ENCODE peak calls at places on chromosomes 7 and 10, in four cellular contexts. F, V, P and H are unnamed samples.
A peak's percentile ranks its signal among the peaks of the same experiment; 100 is the strongest.

GRCh38 chr7:109552017-109552416 is 982.3 kb downstream of the DNAJB9 start:
- DNase-seq in V (no peak), P (no peak), F (no peak), H (no peak)

GRCh38 chr7:76358478-76359110 is at the start of gene YWHAG:
- DNase-seq in P (peak; percentile 95), V (peak; percentile 65), F (peak; percentile 83), H (peak; percentile 94)

GRCh38 chr7:19754521-19755116 is 18.8 kb downstream of the TMEM196 start:
- DNase-seq in P (peak; percentile 15), F (no peak), V (no peak), H (no peak)

GRCh38 chr7:34281260-34281659 is 375.9 kb downstream of the BMPER start:
- DNase-seq in V (no peak), F (no peak), P (no peak), H (no peak)

GRCh38 chr10:100342627-100342972 is 4.4 kb upstream of the SCD start:
- DNase-seq in V (no peak), P (no peak), F (no peak), H (no peak)

GRCh38 chr7:73954181-73954580 is 73.8 kb upstream of the ELN start:
- DNase-seq in F (no peak), V (no peak), P (no peak), H (no peak)

GRCh38 chr7:152624218-152624617 is 51.7 kb downstream of the XRCC2 start:
- DNase-seq in P (no peak), F (no peak), V (no peak), H (no peak)

GRCh38 chr10:103676851-103677417 is 178.4 kb downstream of the SH3PXD2A start:
- DNase-seq in P (no peak), F (no peak), V (no peak), H (peak; percentile 73)

GRCh38 chr10:95785942-95786669 is 30.1 kb downstream of the ENTPD1 start:
- DNase-seq in V (no peak), F (no peak), P (peak; percentile 12), H (no peak)

GRCh38 chr7:138142583-138143201 is 66.4 kb downstream of the AKR1D1 start:
- DNase-seq in V (no peak), P (no peak), F (no peak), H (no peak)

GRCh38 chr7:100966542-100967291 is 2.6 kb upstream of the MUC12 start:
- DNase-seq in P (peak; percentile 36), V (no peak), F (no peak), H (no peak)

GRCh38 chr7:152899004-152899403 is 139.5 kb downstream of the ACTR3B start:
- DNase-seq in P (no peak), F (no peak), V (no peak), H (no peak)

GRCh38 chr10:122293156-122293978 is 22.3 kb downstream of the BTBD16 start:
- DNase-seq in F (no peak), P (no peak), V (no peak), H (no peak)

GRCh38 chr10:87771871-87772500 is 46.0 kb downstream of the ATAD1 start:
- DNase-seq in F (no peak), V (no peak), P (peak; percentile 49), H (no peak)

GRCh38 chr10:22133640-22134624 is 83.9 kb downstream of the EBLN1 start:
- DNase-seq in V (no peak), P (no peak), F (no peak), H (no peak)

GRCh38 chr7:54967384-54967783 is 51.4 kb upstream of the EGFR start:
- DNase-seq in F (no peak), V (no peak), P (no peak), H (no peak)

GRCh38 chr7:23654508-23654907 is 25.5 kb upstream of the FAM221A start:
- DNase-seq in V (no peak), F (no peak), P (peak; percentile 71), H (no peak)

GRCh38 chr7:122299935-122300606 is 4.5 kb downstream of the FEZF1 start:
- DNase-seq in V (no peak), F (no peak), P (peak; percentile 79), H (no peak)

GRCh38 chr7:19958309-19958896 is 185.0 kb upstream of the TMEM196 start:
- DNase-seq in P (no peak), F (no peak), V (no peak), H (no peak)

GRCh38 chr7:7054252-7054830 is 128.0 kb upstream of the C1GALT1 start:
- DNase-seq in V (no peak), F (no peak), P (no peak), H (no peak)

GRCh38 chr10:14050598-14050997 is 280.1 kb downstream of the FRMD4A start:
- DNase-seq in F (no peak), V (no peak), P (no peak), H (no peak)

GRCh38 chr7:48017674-48018073 is 11.2 kb downstream of the SUN3 start:
- DNase-seq in P (no peak), F (no peak), V (no peak), H (no peak)

GRCh38 chr10:97861924-97862323 is 12.3 kb downstream of the GOLGA7B start:
- DNase-seq in P (peak; percentile 20), F (no peak), V (no peak), H (no peak)

GRCh38 chr10:43731486-43731885 is 82.8 kb upstream of the ZNF32 start:
- DNase-seq in F (no peak), P (no peak), V (no peak), H (no peak)

GRCh38 chr10:3030765-3031164 is 36.6 kb upstream of the PFKP start:
- DNase-seq in F (no peak), V (no peak), P (no peak), H (no peak)

GRCh38 chr7:50584793-50585399 is 19.7 kb upstream of the DDC start:
- DNase-seq in V (no peak), P (no peak), F (no peak), H (no peak)

GRCh38 chr7:29035044-29035740 is 77.1 kb upstream of the TRIL start:
- DNase-seq in F (peak; percentile 7), P (no peak), V (peak; percentile 1), H (no peak)

GRCh38 chr10:11871470-11871869 is 48.3 kb downstream of the PROSER2 start:
- DNase-seq in V (no peak), F (no peak), P (no peak), H (no peak)

GRCh38 chr10:73965890-73966768 is 31.8 kb upstream of the VCL start:
- DNase-seq in P (peak; percentile 95), F (no peak), V (no peak), H (peak; percentile 87)

GRCh38 chr10:61903184-61903990 is 1.9 kb downstream of the ARID5B start:
- DNase-seq in V (no peak), P (peak; percentile 71), F (peak; percentile 58), H (peak; percentile 76)

GRCh38 chr7:95104739-95105138 is 197.3 kb downstream of the PPP1R9A start:
- DNase-seq in P (no peak), F (no peak), V (no peak), H (no peak)

GRCh38 chr7:150675714-150676113 is 9.8 kb upstream of the GIMAP2 start:
- DNase-seq in V (no peak), P (no peak), F (no peak), H (no peak)

GRCh38 chr10:42491001-42491592 is 147.3 kb downstream of the ZNF33B start:
- DNase-seq in P (no peak), F (no peak), V (no peak), H (no peak)